ENCODE peak calls at places on chromosomes 11 and 22, in eight cellular contexts. G, Z, T, N, A, B, P and Y are unnamed samples.

GRCh38 chr22:32994046-32994827 is 63.9 kb downstream of the SYN3 start:
- DNase-seq in G (peak), Z (no peak), T (no peak), N (no peak), A (no peak), B (no peak), P (peak), Y (no peak)

GRCh38 chr11:69423181-69423580 is 58.3 kb upstream of the LINC01488 start:
- DNase-seq in G (no peak), Z (no peak), T (no peak), N (no peak), A (no peak), B (no peak), P (no peak), Y (no peak)

GRCh38 chr22:41532908-41533825 is 11.1 kb downstream of the POLR3H start:
- DNase-seq in G (peak), Z (peak), T (peak), N (peak), A (peak), B (no peak), P (peak), Y (peak)

GRCh38 chr11:122439911-122440782 is 215.4 kb upstream of the UBASH3B start:
- DNase-seq in G (peak), Z (peak), T (peak), N (peak), A (peak), B (no peak), P (peak), Y (peak)

GRCh38 chr11:87063982-87064381 is 26.2 kb downstream of the TMEM135 start:
- DNase-seq in G (no peak), Z (no peak), T (no peak), N (peak), A (peak), B (no peak), P (no peak), Y (peak)

GRCh38 chr11:17347676-17348075 is 3.9 kb upstream of the NCR3LG1 start:
- DNase-seq in G (no peak), Z (no peak), T (no peak), N (no peak), A (no peak), B (no peak), P (no peak), Y (no peak)

GRCh38 chr11:11977206-11977938 is 31.1 kb downstream of the DKK3 start:
- DNase-seq in G (peak), Z (peak), T (peak), N (peak), A (peak), B (peak), P (no peak), Y (peak)

GRCh38 chr11:114988644-114989043 is 310.3 kb downstream of the NXPE2 start:
- DNase-seq in G (no peak), Z (no peak), T (no peak), N (no peak), A (no peak), B (no peak), P (no peak), Y (no peak)

GRCh38 chr11:71420455-71421241 is 27.5 kb downstream of the DHCR7 start:
- DNase-seq in G (peak), Z (peak), T (no peak), N (peak), A (peak), B (no peak), P (peak), Y (peak)

GRCh38 chr11:70741085-70741484 is 342.8 kb downstream of the CTTN start:
- DNase-seq in G (no peak), Z (no peak), T (no peak), N (no peak), A (no peak), B (no peak), P (no peak), Y (no peak)

GRCh38 chr11:125261471-125262087 is 97.0 kb downstream of the PKNOX2 start:
- DNase-seq in G (no peak), Z (no peak), T (no peak), N (no peak), A (no peak), B (no peak), P (no peak), Y (no peak)

GRCh38 chr11:96024666-96025065 is 100.8 kb upstream of the MTMR2 start:
- DNase-seq in G (no peak), Z (no peak), T (no peak), N (no peak), A (no peak), B (no peak), P (no peak), Y (no peak)

GRCh38 chr11:35138949-35139881 is at the start of gene CD44:
- DNase-seq in G (peak), Z (peak), T (peak), N (peak), A (peak), B (peak), P (peak), Y (peak)

GRCh38 chr11:111206472-111206871 is 39.1 kb upstream of the POU2AF2 start:
- DNase-seq in G (no peak), Z (no peak), T (no peak), N (peak), A (peak), B (no peak), P (no peak), Y (peak)

GRCh38 chr11:66768088-66768521 is 39.1 kb upstream of the SPTBN2 start:
- DNase-seq in G (no peak), Z (no peak), T (no peak), N (peak), A (peak), B (no peak), P (no peak), Y (no peak)

GRCh38 chr11:19978668-19979518 is 181.4 kb downstream of the DBX1 start:
- DNase-seq in G (no peak), Z (no peak), T (no peak), N (peak), A (peak), B (peak), P (no peak), Y (peak)

GRCh38 chr22:40176921-40177737 is 596 bp upstream of the TNRC6B start:
- DNase-seq in G (peak), Z (peak), T (no peak), N (peak), A (peak), B (no peak), P (peak), Y (peak)

GRCh38 chr11:112999518-112999917 is 38.3 kb downstream of the NCAM1 start:
- DNase-seq in G (no peak), Z (no peak), T (no peak), N (no peak), A (no peak), B (no peak), P (no peak), Y (no peak)

GRCh38 chr11:16771350-16772140 is 33.1 kb downstream of the C11orf58 start:
- DNase-seq in G (no peak), Z (no peak), T (no peak), N (no peak), A (no peak), B (no peak), P (no peak), Y (no peak)

GRCh38 chr11:84419576-84419975 is 1133.4 kb upstream of the CCDC90B start:
- DNase-seq in G (no peak), Z (no peak), T (no peak), N (no peak), A (no peak), B (no peak), P (no peak), Y (no peak)

GRCh38 chr11:111918390-111919256 is at the start of gene C11orf52:
- DNase-seq in G (no peak), Z (peak), T (no peak), N (peak), A (peak), B (no peak), P (peak), Y (peak)

GRCh38 chr11:70328556-70328955 is 58.1 kb downstream of the PPFIA1 start:
- DNase-seq in G (no peak), Z (no peak), T (no peak), N (no peak), A (no peak), B (no peak), P (no peak), Y (peak)

GRCh38 chr11:133064152-133064877 is 468.0 kb downstream of the OPCML start:
- DNase-seq in G (peak), Z (peak), T (peak), N (peak), A (peak), B (no peak), P (peak), Y (peak)

GRCh38 chr11:12079726-12080556 is 30.4 kb upstream of the MICAL2 start:
- DNase-seq in G (no peak), Z (no peak), T (peak), N (peak), A (peak), B (peak), P (peak), Y (peak)

GRCh38 chr11:30488304-30488998 is 97.7 kb downstream of the MPPED2 start:
- DNase-seq in G (no peak), Z (no peak), T (no peak), N (peak), A (peak), B (no peak), P (no peak), Y (peak)

GRCh38 chr11:69372589-69373250 is 78.8 kb downstream of the MYEOV start:
- DNase-seq in G (no peak), Z (no peak), T (no peak), N (no peak), A (no peak), B (no peak), P (no peak), Y (no peak)

GRCh38 chr22:27401321-27401720 is 400.2 kb downstream of the MN1 start:
- DNase-seq in G (no peak), Z (no peak), T (no peak), N (peak), A (peak), B (no peak), P (no peak), Y (peak)

GRCh38 chr22:21762712-21763581 is 27.4 kb upstream of the YPEL1 start:
- DNase-seq in G (no peak), Z (no peak), T (no peak), N (no peak), A (no peak), B (no peak), P (no peak), Y (no peak)

GRCh38 chr11:112288021-112288420 is 27.4 kb upstream of the PLET1 start:
- DNase-seq in G (no peak), Z (no peak), T (no peak), N (no peak), A (no peak), B (no peak), P (no peak), Y (no peak)

GRCh38 chr11:120546312-120547205 is 35.0 kb downstream of the GRIK4 start:
- DNase-seq in G (no peak), Z (no peak), T (no peak), N (peak), A (peak), B (peak), P (peak), Y (peak)

GRCh38 chr11:6336293-6336692 is 16.0 kb upstream of the CAVIN3 start:
- DNase-seq in G (no peak), Z (no peak), T (no peak), N (no peak), A (no peak), B (no peak), P (no peak), Y (no peak)

DNA sequence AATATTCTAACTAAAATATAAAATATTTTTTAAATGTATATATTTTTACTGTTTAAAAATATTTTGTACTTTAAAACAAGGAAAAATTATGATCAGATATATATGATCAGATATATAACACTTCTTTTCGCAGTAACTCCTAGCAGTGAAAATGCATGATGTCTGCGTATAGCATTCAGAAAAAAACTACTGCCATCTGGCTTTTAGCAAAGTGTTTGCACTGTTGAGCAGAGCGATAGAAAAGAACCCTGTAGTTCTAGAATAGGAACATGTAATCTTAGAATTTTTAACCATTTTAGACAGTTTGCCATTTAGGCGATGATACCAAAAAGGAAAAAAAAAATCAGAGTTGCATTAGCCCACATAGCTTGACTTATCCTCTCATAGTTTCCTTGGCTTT is 370.4 kb upstream of the ANO3 start:
- DNase-seq in G (no peak), Z (no peak), T (no peak), N (no peak), A (no peak), B (no peak), P (no peak), Y (no peak)
- TF ChIP-seq CTCF in G (peak), Z (no peak), T (peak), N (no peak), A (no peak), B (no peak), P (no peak), Y (no peak)

DNA sequence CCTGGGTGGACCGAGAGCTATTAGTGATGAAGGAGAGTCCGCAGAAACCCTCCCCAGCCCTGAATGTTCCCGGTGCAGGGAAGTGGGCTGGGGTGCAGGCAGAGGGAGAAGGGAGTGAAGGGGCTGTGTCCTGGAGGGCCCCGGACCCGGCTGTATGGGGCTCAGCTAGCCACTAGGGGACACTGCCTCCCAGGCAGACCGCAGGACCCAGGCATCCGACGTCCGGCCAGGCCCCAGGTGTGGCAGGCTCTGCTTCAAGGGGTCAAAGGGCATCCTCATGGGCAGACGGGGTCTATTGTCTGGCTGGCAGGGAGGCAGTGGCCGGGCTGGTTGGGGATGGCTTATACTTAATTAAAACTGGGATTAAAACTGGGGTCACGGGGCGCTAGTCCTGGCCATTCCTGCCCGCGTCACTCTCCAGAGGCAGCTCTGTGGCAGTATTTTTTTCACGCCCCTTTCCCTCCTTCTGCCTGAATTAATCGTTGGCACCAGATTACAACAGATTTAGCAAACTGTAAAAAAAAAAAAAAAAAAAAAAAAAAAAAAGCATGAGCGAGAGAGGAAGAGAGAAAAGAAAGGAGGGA is 5.0 kb downstream of the FLRT1 start:
- DNase-seq in G (peak), Z (no peak), T (no peak), N (no peak), A (no peak), B (no peak), P (peak), Y (no peak)
- TF ChIP-seq CTCF in G (peak), Z (no peak), T (peak), N (peak), A (peak), B (peak), P (peak), Y (peak)

GRCh38 chr11:2690596-2691354 is 9.0 kb downstream of the KCNQ1OT1 start:
- DNase-seq in G (no peak), Z (no peak), T (no peak), N (no peak), A (no peak), B (no peak), P (peak), Y (no peak)

GRCh38 chr11:2693851-2694261 is 5.9 kb downstream of the KCNQ1OT1 start:
- DNase-seq in G (no peak), Z (no peak), T (no peak), N (no peak), A (no peak), B (no peak), P (peak), Y (no peak)

GRCh38 chr11:2691355-2691761 is 8.4 kb downstream of the KCNQ1OT1 start:
- DNase-seq in G (no peak), Z (no peak), T (no peak), N (no peak), A (no peak), B (no peak), P (peak), Y (no peak)

GRCh38 chr11:2693271-2693833 is 6.4 kb downstream of the KCNQ1OT1 start:
- DNase-seq in G (peak), Z (no peak), T (no peak), N (no peak), A (no peak), B (no peak), P (peak), Y (no peak)

GRCh38 chr11:2691991-2692841 is 7.6 kb downstream of the KCNQ1OT1 start:
- DNase-seq in G (no peak), Z (no peak), T (no peak), N (no peak), A (no peak), B (no peak), P (peak), Y (no peak)
- TF ChIP-seq CTCF in G (no peak), Z (peak), T (no peak), N (peak), A (no peak), B (peak), P (peak), Y (peak)

DNA sequence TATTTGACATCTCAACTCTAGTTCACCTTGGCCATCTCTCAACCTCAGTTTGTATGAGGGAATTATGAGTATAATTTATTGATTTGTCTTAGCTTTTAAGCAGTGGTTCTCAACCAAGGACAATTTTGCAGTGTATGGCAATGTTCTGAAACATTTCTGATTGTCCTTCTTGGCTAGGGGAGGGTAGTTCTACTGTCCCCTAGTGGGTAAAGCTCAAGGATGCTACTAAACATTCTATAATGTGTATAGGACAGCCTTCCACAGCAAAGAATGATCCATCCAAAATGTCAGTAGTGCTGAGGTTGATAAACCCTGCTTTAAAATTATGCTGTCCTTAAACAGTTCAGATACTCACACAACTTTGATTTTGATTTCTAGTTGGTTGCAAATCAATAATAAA is 78.1 kb upstream of the ALKBH3 start:
- DNase-seq in G (no peak), Z (no peak), T (no peak), N (peak), A (peak), B (no peak), P (no peak), Y (no peak)
- TF ChIP-seq CTCF in G (no peak), Z (no peak), T (peak), N (peak), A (peak), B (peak), P (no peak), Y (peak)

DNA sequence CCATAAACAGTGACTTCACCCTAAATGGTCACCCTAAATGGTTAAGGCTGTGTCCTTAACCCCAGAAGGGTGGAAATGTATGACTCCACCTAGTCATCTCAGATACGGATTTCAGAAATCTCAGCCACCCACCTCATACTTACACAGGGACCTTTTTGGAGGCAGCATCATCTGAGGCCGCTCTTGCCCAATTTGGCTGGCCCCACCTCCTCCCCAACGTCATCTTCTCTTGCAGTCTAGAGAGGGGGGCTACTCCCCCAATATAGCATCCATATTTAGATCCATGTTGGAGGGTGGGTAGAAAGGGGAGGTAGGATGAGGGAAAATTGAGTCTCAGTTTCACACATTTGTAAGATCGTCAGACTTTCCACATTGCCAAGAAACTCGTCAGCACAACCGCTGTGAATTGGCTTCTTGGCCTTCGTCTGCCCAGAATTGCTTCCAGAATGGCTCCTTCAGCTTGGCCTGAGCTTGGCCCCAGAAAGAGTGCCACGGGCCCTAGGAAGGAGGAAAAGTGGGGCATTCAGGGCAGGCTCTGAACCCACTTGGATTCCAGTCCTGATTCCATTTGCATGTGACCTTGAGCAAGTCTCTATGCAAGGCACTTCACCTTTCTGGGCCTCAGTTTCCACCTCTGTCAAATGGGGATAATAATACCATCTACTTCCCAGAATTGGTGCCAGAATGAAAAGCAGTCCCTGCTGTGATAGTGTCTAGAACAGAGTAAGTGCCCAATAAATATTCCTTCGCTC is 31.5 kb upstream of the SLC35C1 start:
- DNase-seq in G (no peak), Z (no peak), T (no peak), N (no peak), A (no peak), B (no peak), P (no peak), Y (peak)
- TF ChIP-seq CTCF in G (no peak), Z (no peak), T (no peak), N (no peak), A (no peak), B (no peak), P (no peak), Y (no peak)

DNA sequence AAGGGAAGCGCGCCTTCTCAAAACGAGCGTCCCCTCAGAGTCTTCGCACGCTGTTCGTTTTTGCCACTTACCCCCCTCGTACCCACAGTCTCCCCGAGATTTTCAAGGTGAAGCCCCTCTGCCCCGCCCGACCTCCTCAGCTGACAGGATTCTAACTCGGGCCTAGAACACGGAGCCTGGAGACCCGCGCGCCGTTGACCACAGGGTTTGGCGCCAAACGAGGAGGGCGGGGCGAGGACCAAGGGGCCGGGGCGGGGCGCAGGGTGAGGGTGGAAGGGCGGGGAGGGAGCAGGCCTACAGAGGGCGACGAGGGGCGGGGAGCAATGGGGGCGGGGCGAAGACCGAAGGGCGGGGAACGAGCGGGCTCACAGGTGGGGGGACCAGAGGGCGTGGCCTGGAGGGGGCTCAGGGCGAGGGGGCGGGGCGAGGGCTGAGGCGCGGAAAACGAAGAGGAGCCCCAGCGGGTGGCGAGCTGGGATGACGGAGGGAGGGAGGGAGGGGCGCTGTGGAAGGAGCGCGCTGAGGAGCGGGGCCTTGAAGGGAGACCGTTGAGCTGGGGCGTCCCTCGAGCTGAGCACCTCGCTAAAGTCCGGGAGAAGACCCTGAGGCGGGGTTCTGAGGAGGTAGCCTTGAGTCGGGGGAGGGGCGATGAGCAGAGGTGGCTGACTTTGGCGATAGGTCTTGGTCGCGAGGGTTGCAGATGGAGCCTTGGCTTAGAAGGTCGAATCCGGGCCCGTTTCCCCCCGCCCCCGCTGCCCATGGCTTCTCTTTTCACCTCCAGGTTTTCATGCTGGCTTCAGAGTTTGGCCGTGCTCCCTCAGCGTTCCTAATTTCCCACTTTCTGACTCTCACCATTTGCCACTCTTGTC is at the start of gene DMC1:
- DNase-seq in G (peak), Z (peak), T (peak), N (peak), A (peak), B (no peak), P (peak), Y (peak)
- TF ChIP-seq CTCF in G (no peak), Z (no peak), T (no peak), N (no peak), A (no peak), B (no peak), P (no peak), Y (no peak)